ENCODE peak calls at places on chromosome 18, in four cellular contexts. One of them, this sample, is unnamed.

GRCh38 chr18:68147728-68148127 is 567.2 kb downstream of the TMX3 start:
- DNase-seq in fibroblast of mammary gland: no peak
- DNase-seq in sciatic nerve: no peak
- DNase-seq in NCI-H226: no peak
- DNase-seq in this sample: no peak

GRCh38 chr18:5052491-5052890 is 144.6 kb downstream of the AKAIN1 start:
- DNase-seq in fibroblast of mammary gland: no peak
- DNase-seq in sciatic nerve: no peak
- DNase-seq in NCI-H226: no peak
- DNase-seq in this sample: no peak

GRCh38 chr18:13103366-13103765 is 112.2 kb downstream of the CEP192 start:
- DNase-seq in fibroblast of mammary gland: peak
- DNase-seq in sciatic nerve: no peak
- DNase-seq in NCI-H226: no peak
- DNase-seq in this sample: no peak

GRCh38 chr18:48622911-48623431 is 84.1 kb downstream of the CTIF start:
- DNase-seq in fibroblast of mammary gland: no peak
- DNase-seq in sciatic nerve: no peak
- DNase-seq in NCI-H226: peak
- DNase-seq in this sample: no peak

GRCh38 chr18:74268933-74269620 is 22.7 kb downstream of the CYB5A start:
- DNase-seq in fibroblast of mammary gland: no peak
- DNase-seq in sciatic nerve: no peak
- DNase-seq in NCI-H226: no peak
- DNase-seq in this sample: no peak

GRCh38 chr18:77093584-77093983 is 39.0 kb downstream of the MBP start:
- DNase-seq in fibroblast of mammary gland: no peak
- DNase-seq in sciatic nerve: no peak
- DNase-seq in NCI-H226: no peak
- DNase-seq in this sample: no peak

GRCh38 chr18:360676-361075 is 92.8 kb upstream of the THOC1 start:
- DNase-seq in fibroblast of mammary gland: no peak
- DNase-seq in sciatic nerve: no peak
- DNase-seq in NCI-H226: no peak
- DNase-seq in this sample: no peak

GRCh38 chr18:79447703-79448367 is 52.1 kb downstream of the NFATC1 start:
- DNase-seq in fibroblast of mammary gland: peak
- DNase-seq in sciatic nerve: no peak
- DNase-seq in NCI-H226: no peak
- DNase-seq in this sample: no peak

GRCh38 chr18:62118324-62118723 is 68.5 kb downstream of the PIGN start:
- DNase-seq in fibroblast of mammary gland: peak
- DNase-seq in sciatic nerve: no peak
- DNase-seq in NCI-H226: peak
- DNase-seq in this sample: no peak

GRCh38 chr18:292271-292670 is 24.4 kb upstream of the THOC1 start:
- DNase-seq in fibroblast of mammary gland: peak
- DNase-seq in sciatic nerve: no peak
- DNase-seq in NCI-H226: peak
- DNase-seq in this sample: no peak

GRCh38 chr18:70781860-70782453 is 493.1 kb downstream of the SOCS6 start:
- DNase-seq in fibroblast of mammary gland: peak
- DNase-seq in sciatic nerve: no peak
- DNase-seq in NCI-H226: peak
- DNase-seq in this sample: peak

GRCh38 chr18:79352432-79352831 is 43.3 kb upstream of the NFATC1 start:
- DNase-seq in fibroblast of mammary gland: no peak
- DNase-seq in sciatic nerve: no peak
- DNase-seq in NCI-H226: no peak
- DNase-seq in this sample: no peak

GRCh38 chr18:43279015-43279758 is 1.9 kb upstream of the SYT4 start:
- DNase-seq in fibroblast of mammary gland: peak
- DNase-seq in sciatic nerve: no peak
- DNase-seq in NCI-H226: peak
- DNase-seq in this sample: no peak

GRCh38 chr18:33839452-33840225 is 261.6 kb downstream of the ASXL3 start:
- DNase-seq in fibroblast of mammary gland: peak
- DNase-seq in sciatic nerve: no peak
- DNase-seq in NCI-H226: no peak
- DNase-seq in this sample: no peak

GRCh38 chr18:75203456-75204261 is 5.3 kb downstream of the PTGR3 start:
- DNase-seq in fibroblast of mammary gland: no peak
- DNase-seq in sciatic nerve: no peak
- DNase-seq in NCI-H226: no peak
- DNase-seq in this sample: no peak

GRCh38 chr18:9612215-9612830 is 2.0 kb downstream of the PPP4R1 start:
- DNase-seq in fibroblast of mammary gland: peak
- DNase-seq in sciatic nerve: no peak
- DNase-seq in NCI-H226: peak
- DNase-seq in this sample: peak

GRCh38 chr18:78587626-78588600 is 391.7 kb upstream of the SALL3 start:
- DNase-seq in fibroblast of mammary gland: no peak
- DNase-seq in sciatic nerve: no peak
- DNase-seq in NCI-H226: no peak
- DNase-seq in this sample: peak

GRCh38 chr18:22455425-22456150 is 37.9 kb upstream of the CTAGE1 start:
- DNase-seq in fibroblast of mammary gland: no peak
- DNase-seq in sciatic nerve: no peak
- DNase-seq in NCI-H226: no peak
- DNase-seq in this sample: no peak

GRCh38 chr18:45954070-45954712 is 12.9 kb downstream of the EPG5 start:
- DNase-seq in fibroblast of mammary gland: peak
- DNase-seq in sciatic nerve: no peak
- DNase-seq in NCI-H226: peak
- DNase-seq in this sample: no peak

GRCh38 chr18:39724652-39725051 is 2159.1 kb upstream of the CELF4 start:
- DNase-seq in fibroblast of mammary gland: peak
- DNase-seq in sciatic nerve: no peak
- DNase-seq in NCI-H226: no peak
- DNase-seq in this sample: no peak

GRCh38 chr18:3688682-3689081 is 238.7 kb downstream of the TGIF1 start:
- DNase-seq in fibroblast of mammary gland: peak
- DNase-seq in sciatic nerve: no peak
- DNase-seq in NCI-H226: peak
- DNase-seq in this sample: no peak

GRCh38 chr18:27839141-27839540 is 337.8 kb downstream of the CDH2 start:
- DNase-seq in fibroblast of mammary gland: peak
- DNase-seq in sciatic nerve: no peak
- DNase-seq in NCI-H226: peak
- DNase-seq in this sample: no peak

GRCh38 chr18:23943903-23944624 is 70.5 kb upstream of the TTC39C start:
- DNase-seq in fibroblast of mammary gland: peak
- DNase-seq in sciatic nerve: no peak
- DNase-seq in NCI-H226: no peak
- DNase-seq in this sample: no peak

GRCh38 chr18:35497006-35497333 is 790 bp downstream of the INO80C start:
- DNase-seq in fibroblast of mammary gland: peak
- DNase-seq in sciatic nerve: no peak
- DNase-seq in NCI-H226: no peak
- DNase-seq in this sample: no peak

GRCh38 chr18:55250729-55251128 is 291.5 kb upstream of the CCDC68 start:
- DNase-seq in fibroblast of mammary gland: peak
- DNase-seq in sciatic nerve: no peak
- DNase-seq in NCI-H226: peak
- DNase-seq in this sample: no peak

GRCh38 chr18:63258749-63259580 is 60.6 kb downstream of the BCL2 start:
- DNase-seq in fibroblast of mammary gland: no peak
- DNase-seq in sciatic nerve: no peak
- DNase-seq in NCI-H226: no peak
- DNase-seq in this sample: no peak

GRCh38 chr18:56112984-56113383 is 525.0 kb upstream of the TCF4 start:
- DNase-seq in fibroblast of mammary gland: no peak
- DNase-seq in sciatic nerve: no peak
- DNase-seq in NCI-H226: no peak
- DNase-seq in this sample: no peak

GRCh38 chr18:2918761-2919550 is 72.2 kb downstream of the EMILIN2 start:
- DNase-seq in fibroblast of mammary gland: no peak
- DNase-seq in sciatic nerve: no peak
- DNase-seq in NCI-H226: no peak
- DNase-seq in this sample: no peak

GRCh38 chr18:62736077-62736476 is 20.7 kb downstream of the PHLPP1 start:
- DNase-seq in fibroblast of mammary gland: no peak
- DNase-seq in sciatic nerve: no peak
- DNase-seq in NCI-H226: no peak
- DNase-seq in this sample: no peak

GRCh38 chr18:1092228-1092627 is 187.6 kb downstream of the ADCYAP1 start:
- DNase-seq in fibroblast of mammary gland: no peak
- DNase-seq in sciatic nerve: no peak
- DNase-seq in NCI-H226: no peak
- DNase-seq in this sample: no peak

GRCh38 chr18:59096098-59096779 is 43.4 kb upstream of the SEC11C start:
- DNase-seq in fibroblast of mammary gland: no peak
- DNase-seq in sciatic nerve: no peak
- DNase-seq in NCI-H226: no peak
- DNase-seq in this sample: no peak

GRCh38 chr18:32612651-32613050 is 142.0 kb upstream of the GAREM1 start:
- DNase-seq in fibroblast of mammary gland: no peak
- DNase-seq in sciatic nerve: no peak
- DNase-seq in NCI-H226: no peak
- DNase-seq in this sample: no peak

GRCh38 chr18:21335927-21336488 is 94.0 kb downstream of the GREB1L start:
- DNase-seq in fibroblast of mammary gland: no peak
- DNase-seq in sciatic nerve: no peak
- DNase-seq in NCI-H226: no peak
- DNase-seq in this sample: no peak

GRCh38 chr18:69328086-69328485 is 72.6 kb upstream of the DOK6 start:
- DNase-seq in fibroblast of mammary gland: no peak
- DNase-seq in sciatic nerve: no peak
- DNase-seq in NCI-H226: no peak
- DNase-seq in this sample: no peak

GRCh38 chr18:70423988-70424387 is 135.1 kb downstream of the SOCS6 start:
- DNase-seq in fibroblast of mammary gland: peak
- DNase-seq in sciatic nerve: no peak
- DNase-seq in NCI-H226: no peak
- DNase-seq in this sample: no peak

GRCh38 chr18:46452820-46453219 is 204.2 kb downstream of the LOXHD1 start:
- DNase-seq in fibroblast of mammary gland: peak
- DNase-seq in sciatic nerve: no peak
- DNase-seq in NCI-H226: peak
- DNase-seq in this sample: no peak

GRCh38 chr18:74493689-74494088 is 2.5 kb upstream of the CNDP2 start:
- DNase-seq in fibroblast of mammary gland: peak
- DNase-seq in sciatic nerve: no peak
- DNase-seq in NCI-H226: peak
- DNase-seq in this sample: peak

GRCh38 chr18:3180325-3180724 is 39.4 kb downstream of the MYOM1 start:
- DNase-seq in fibroblast of mammary gland: no peak
- DNase-seq in sciatic nerve: no peak
- DNase-seq in NCI-H226: no peak
- DNase-seq in this sample: no peak

This sample was measured in activated effector memory CD4-positive, alpha-beta T cell treated with anti-CD3 and anti-CD28 coated beads, Interleukin-2, amount 50 U/mL, for 16 hours.